ENCODE peak calls at places on chromosomes 13 and 19, in four cellular contexts. F, D, H and K are unnamed samples.

GRCh38 chr19:35693835-35694599 is 10.3 kb upstream of the ZBTB32 start:
- DNase-seq in F (peak; percentile 84), D (peak; percentile 89), H (peak; percentile 88), K (peak; percentile 86)

GRCh38 chr13:49265822-49266221 is 18.1 kb downstream of the CDADC1 start:
- DNase-seq in F (no peak), H (no peak), D (no peak), K (no peak)

GRCh38 chr13:27636624-27637288 is 15.1 kb downstream of the POLR1D start:
- DNase-seq in H (no peak), F (no peak), D (no peak), K (no peak)

GRCh38 chr19:595326-596262 is 5.9 kb downstream of the HCN2 start:
- DNase-seq in D (no peak), F (no peak), H (no peak), K (no peak)

GRCh38 chr13:47114030-47114429 is 217.2 kb upstream of the HTR2A start:
- DNase-seq in F (no peak), D (no peak), H (no peak), K (no peak)

GRCh38 chr13:30807392-30807791 is 72.0 kb downstream of the ALOX5AP start:
- DNase-seq in D (no peak), H (no peak), F (no peak), K (no peak)

GRCh38 chr13:78601124-78601885 is 2.0 kb downstream of the POU4F1 start:
- DNase-seq in H (no peak), F (no peak), D (no peak), K (peak; percentile 25)

GRCh38 chr19:29662604-29663404 is 2.5 kb upstream of the PLEKHF1 start:
- DNase-seq in D (peak; percentile 46), F (no peak), H (peak; percentile 84), K (no peak)

GRCh38 chr13:30668305-30668704 is 50.6 kb downstream of the USPL1 start:
- DNase-seq in H (no peak), F (no peak), D (no peak), K (no peak)

GRCh38 chr13:102380012-102380411 is 21.8 kb downstream of the FGF14 start:
- DNase-seq in F (no peak), D (no peak), H (no peak), K (no peak)